ENCODE peak calls at places on chromosomes 4 and X, in ten cellular contexts. B, K, Q, R, L, A, F, Z, Y and M are unnamed samples.

GRCh38 chr4:69617083-69617694 is 22.3 kb downstream of the UGT2A2 start:
- DNase-seq in B (no peak), K (no peak), Q (no peak), R (no peak), L (no peak), A (peak), F (peak), Z (peak), Y (no peak), M (peak)

GRCh38 chr4:44961001-44961755 is 234.8 kb upstream of the GNPDA2 start:
- DNase-seq in B (no peak), K (no peak), Q (no peak), R (no peak), L (no peak), A (no peak), F (no peak), Z (no peak), Y (no peak), M (no peak)

GRCh38 chrX:150805736-150806135 is 92.7 kb downstream of the CD99L2 start:
- DNase-seq in B (no peak), K (no peak), Q (no peak), R (no peak), L (no peak), A (no peak), F (no peak), Z (no peak), Y (no peak), M (no peak)

GRCh38 chr4:168361365-168362024 is 42.9 kb upstream of the DDX60 start:
- DNase-seq in B (no peak), K (no peak), Q (no peak), R (no peak), L (no peak), A (no peak), F (no peak), Z (no peak), Y (no peak), M (no peak)

GRCh38 chr4:186167605-186168004 is 23.8 kb upstream of the CYP4V2 start:
- DNase-seq in B (no peak), K (no peak), Q (no peak), R (no peak), L (no peak), A (no peak), F (no peak), Z (peak), Y (no peak), M (no peak)

GRCh38 chr4:10100734-10101216 is 15.8 kb downstream of the WDR1 start:
- DNase-seq in B (no peak), K (peak), Q (peak), R (no peak), L (peak), A (no peak), F (no peak), Z (no peak), Y (no peak), M (peak)

GRCh38 chr4:139828966-139829662 is 163.5 kb downstream of the MGST2 start:
- DNase-seq in B (no peak), K (no peak), Q (no peak), R (no peak), L (no peak), A (no peak), F (no peak), Z (no peak), Y (no peak), M (peak)

GRCh38 chr4:158760866-158761265 is 8.0 kb upstream of the FNIP2 start:
- DNase-seq in B (no peak), K (no peak), Q (no peak), R (no peak), L (no peak), A (no peak), F (no peak), Z (no peak), Y (no peak), M (no peak)

GRCh38 chr4:3270141-3270611 is 21.2 kb downstream of the MSANTD1 start:
- DNase-seq in B (no peak), K (peak), Q (no peak), R (peak), L (no peak), A (no peak), F (no peak), Z (no peak), Y (peak), M (no peak)

GRCh38 chr4:786074-786741 is 39.7 kb downstream of the CPLX1 start:
- DNase-seq in B (no peak), K (peak), Q (no peak), R (peak), L (peak), A (no peak), F (no peak), Z (peak), Y (no peak), M (no peak)

GRCh38 chr4:7607156-7607910 is 172.6 kb upstream of the PSAPL1 start:
- DNase-seq in B (no peak), K (no peak), Q (no peak), R (no peak), L (no peak), A (no peak), F (no peak), Z (no peak), Y (no peak), M (no peak)

GRCh38 chr4:104966349-104967033 is 180.2 kb upstream of the TET2 start:
- DNase-seq in B (no peak), K (no peak), Q (peak), R (no peak), L (no peak), A (no peak), F (no peak), Z (peak), Y (no peak), M (peak)

GRCh38 chr4:68651932-68652331 is 18.5 kb downstream of the UGT2B15 start:
- DNase-seq in B (no peak), K (no peak), Q (no peak), R (no peak), L (no peak), A (no peak), F (no peak), Z (no peak), Y (no peak), M (no peak)

GRCh38 chr4:170137466-170137865 is 47.7 kb upstream of the AADAT start:
- DNase-seq in B (no peak), K (no peak), Q (no peak), R (no peak), L (no peak), A (no peak), F (no peak), Z (no peak), Y (no peak), M (no peak)

GRCh38 chr4:75630174-75630931 is at the start of gene CDKL2:
- DNase-seq in B (peak), K (peak), Q (peak), R (peak), L (peak), A (peak), F (no peak), Z (peak), Y (peak), M (no peak)

GRCh38 chr4:150573534-150573933 is 8.4 kb upstream of the MAB21L2 start:
- DNase-seq in B (no peak), K (no peak), Q (no peak), R (no peak), L (no peak), A (no peak), F (no peak), Z (no peak), Y (no peak), M (no peak)

GRCh38 chr4:2327579-2327978 is 65.7 kb upstream of the MXD4 start:
- DNase-seq in B (no peak), K (no peak), Q (no peak), R (no peak), L (no peak), A (no peak), F (no peak), Z (no peak), Y (no peak), M (no peak)

GRCh38 chr4:15396157-15396800 is 31.6 kb upstream of the C1QTNF7 start:
- DNase-seq in B (no peak), K (no peak), Q (peak), R (no peak), L (no peak), A (peak), F (peak), Z (peak), Y (peak), M (peak)

GRCh38 chrX:40174594-40175415 is 77.0 kb upstream of the BCOR start:
- DNase-seq in B (no peak), K (peak), Q (peak), R (peak), L (peak), A (no peak), F (peak), Z (peak), Y (peak), M (peak)

GRCh38 chr4:59671037-59671436 is 1529.1 kb upstream of the ADGRL3 start:
- DNase-seq in B (no peak), K (no peak), Q (no peak), R (no peak), L (no peak), A (no peak), F (no peak), Z (no peak), Y (no peak), M (no peak)

GRCh38 chrX:15128838-15129237 is 141.0 kb downstream of the ASB9 start:
- DNase-seq in B (no peak), K (no peak), Q (no peak), R (no peak), L (no peak), A (no peak), F (no peak), Z (no peak), Y (no peak), M (no peak)

GRCh38 chrX:154327026-154327820 is 31.6 kb downstream of the TKTL1 start:
- DNase-seq in B (no peak), K (no peak), Q (peak), R (no peak), L (no peak), A (no peak), F (no peak), Z (no peak), Y (no peak), M (no peak)

GRCh38 chr4:47612116-47613023 is 127.3 kb downstream of the ATP10D start:
- DNase-seq in B (no peak), K (no peak), Q (no peak), R (no peak), L (no peak), A (no peak), F (no peak), Z (no peak), Y (no peak), M (no peak)

GRCh38 chrX:136259543-136259942 is 8.3 kb upstream of the MAP7D3 start:
- DNase-seq in B (no peak), K (no peak), Q (no peak), R (no peak), L (no peak), A (no peak), F (no peak), Z (no peak), Y (no peak), M (no peak)

GRCh38 chr4:77438549-77438948 is 167.1 kb upstream of the CXCL13 start:
- DNase-seq in B (no peak), K (no peak), Q (no peak), R (no peak), L (no peak), A (no peak), F (no peak), Z (no peak), Y (no peak), M (no peak)

GRCh38 chrX:49627030-49627777 is 28.4 kb downstream of the GAGE1 start:
- DNase-seq in B (no peak), K (no peak), Q (no peak), R (peak), L (no peak), A (peak), F (peak), Z (peak), Y (peak), M (peak)

GRCh38 chr4:132169660-132170059 is 979.4 kb upstream of the PCDH10 start:
- DNase-seq in B (no peak), K (no peak), Q (no peak), R (no peak), L (no peak), A (no peak), F (peak), Z (no peak), Y (no peak), M (no peak)

GRCh38 chr4:100170986-100171385 is 19.3 kb downstream of the DDIT4L start:
- DNase-seq in B (no peak), K (no peak), Q (no peak), R (no peak), L (no peak), A (no peak), F (no peak), Z (no peak), Y (no peak), M (peak)

GRCh38 chrX:17633546-17633945 is 103.7 kb upstream of the SCML1 start:
- DNase-seq in B (no peak), K (no peak), Q (no peak), R (no peak), L (no peak), A (no peak), F (no peak), Z (no peak), Y (no peak), M (no peak)

DNA sequence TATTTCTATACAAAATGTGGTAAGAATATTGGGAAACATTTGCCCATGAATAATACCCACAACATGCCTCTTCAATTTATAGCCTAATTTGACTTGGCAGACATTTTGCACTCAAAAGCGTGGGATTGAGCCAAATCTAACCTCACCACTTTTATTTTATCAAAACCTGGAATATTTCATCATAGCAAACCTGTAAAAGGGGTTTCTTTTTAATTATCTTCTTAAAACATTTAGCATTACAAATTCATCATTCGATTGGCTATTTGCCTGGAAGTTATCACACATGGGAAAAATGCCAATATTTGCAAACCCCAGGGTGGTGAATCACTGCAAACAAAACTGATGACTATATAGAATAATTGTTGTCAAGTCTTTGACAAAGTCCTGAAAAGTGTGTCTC is 56.2 kb downstream of the VCX3B start:
- DNase-seq in B (no peak), K (no peak), Q (no peak), R (no peak), L (no peak), A (no peak), F (no peak), Z (no peak), Y (no peak), M (no peak)
- TF ChIP-seq POLR2AphosphoS5 in B (no peak), K (no peak), Q (no peak), R (no peak), L (no peak), A (no peak), F (no peak), Z (no peak), Y (no peak), M (no peak)

DNA sequence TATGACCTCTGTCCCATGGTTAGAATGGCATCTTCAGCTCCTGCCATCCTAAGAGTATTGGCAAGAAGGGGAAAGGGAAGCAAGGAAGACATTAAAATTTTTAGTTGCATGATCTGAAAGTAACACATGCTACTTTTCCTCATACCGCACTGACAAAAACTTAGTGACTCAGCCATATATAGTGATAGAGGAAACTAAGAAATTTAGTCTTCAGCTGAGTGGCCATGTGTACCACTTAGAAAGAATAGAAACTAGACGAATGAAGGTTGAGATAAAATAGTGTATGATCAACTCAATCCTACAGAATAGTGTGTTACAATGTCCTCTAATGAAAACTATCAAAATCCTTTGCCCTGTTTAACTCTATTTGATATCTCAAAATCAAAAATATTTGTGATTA is 164.1 kb downstream of the PPP3CA start:
- DNase-seq in B (no peak), K (no peak), Q (no peak), R (no peak), L (no peak), A (no peak), F (no peak), Z (no peak), Y (no peak), M (no peak)
- H3K27ac ChIP-seq in B (no peak), K (no peak), Q (no peak), R (no peak), L (no peak), A (peak), F (no peak), Z (no peak), Y (no peak), M (no peak)

GRCh38 chr4:184331155-184331995 is 113.7 kb upstream of the ENPP6 start:
- DNase-seq in B (peak), K (no peak), Q (peak), R (no peak), L (no peak), A (no peak), F (no peak), Z (no peak), Y (no peak), M (peak)
- TF ChIP-seq POLR2AphosphoS5 in B (no peak), K (peak), Q (no peak), R (no peak), L (no peak), A (no peak), F (no peak), Z (no peak), Y (no peak), M (no peak)

GRCh38 chrX:50813843-50814661 is at the start of gene SHROOM4:
- DNase-seq in B (peak), K (peak), Q (peak), R (peak), L (no peak), A (no peak), F (no peak), Z (peak), Y (peak), M (no peak)
- H3K27ac ChIP-seq in B (peak), K (peak), Q (peak), R (peak), L (no peak), A (no peak), F (no peak), Z (peak), Y (no peak), M (no peak)

GRCh38 chr4:4990857-4991540 is 28.3 kb downstream of the CYTL1 start:
- DNase-seq in B (no peak), K (peak), Q (peak), R (peak), L (peak), A (peak), F (peak), Z (no peak), Y (peak), M (no peak)
- TF ChIP-seq POLR2AphosphoS5 in B (no peak), K (peak), Q (peak), R (no peak), L (no peak), A (no peak), F (no peak), Z (no peak), Y (no peak), M (no peak)

GRCh38 chrX:19599253-19599652 is 83.9 kb upstream of the MAP3K15 start:
- DNase-seq in B (no peak), K (no peak), Q (no peak), R (no peak), L (no peak), A (no peak), F (no peak), Z (no peak), Y (no peak), M (no peak)
- H3K27ac ChIP-seq in B (no peak), K (no peak), Q (no peak), R (no peak), L (no peak), A (no peak), F (no peak), Z (no peak), Y (no peak), M (no peak)

DNA sequence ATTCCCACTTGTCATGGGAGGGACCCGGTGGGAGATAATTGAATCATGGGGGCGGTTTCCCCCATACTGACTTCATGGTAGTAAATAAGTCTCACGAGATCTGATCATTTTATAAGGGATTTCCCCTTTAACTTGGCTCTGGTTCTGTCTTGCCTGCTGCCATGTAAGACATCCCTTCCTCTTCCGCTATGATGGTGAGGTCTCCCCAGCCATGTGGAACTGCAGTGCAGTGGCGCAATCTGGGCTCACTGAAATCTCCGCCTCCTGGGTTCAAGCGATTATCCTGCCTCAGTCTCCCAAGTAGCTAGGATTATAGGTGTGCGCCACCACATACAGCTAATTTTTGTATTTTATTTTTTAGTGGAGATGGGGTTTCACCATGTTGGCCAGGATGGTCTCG is 2.9 kb downstream of the HPGDS start:
- DNase-seq in B (no peak), K (no peak), Q (no peak), R (no peak), L (no peak), A (no peak), F (no peak), Z (no peak), Y (no peak), M (peak)
- TF ChIP-seq POLR2AphosphoS5 in B (no peak), K (no peak), Q (no peak), R (no peak), L (no peak), A (no peak), F (no peak), Z (no peak), Y (no peak), M (no peak)